ENCODE peak calls at places on chromosomes 1 and 21, in seven cellular contexts. L is GM23338, P is psoas muscle, T is mesenchymal stem cell, G is A549, V is heart left ventricle, J is left ventricle myocardium inferior. O is an unnamed sample. For H3K4me1, the result is how much of the 10 kb centered on the place peaks cover.

GRCh38 chr1:210487021-210487420 is 158.3 kb downstream of the HHAT start:
- DNase-seq in L (no peak), P (no peak), T (no peak), G (no peak), V (no peak), J (no peak), O (no peak)

GRCh38 chr1:204251286-204251685 is 37.5 kb upstream of the GOLT1A start:
- DNase-seq in L (no peak), P (no peak), T (no peak), G (no peak), V (no peak), J (no peak), O (no peak)

GRCh38 chr1:237041795-237042466 is at the start of gene RYR2:
- DNase-seq in L (peak), P (no peak), T (no peak), G (peak), V (peak), J (peak), O (no peak)

GRCh38 chr1:36306210-36306901 is at the start of gene SH3D21:
- DNase-seq in L (peak), P (peak), T (peak), G (no peak), V (no peak), J (peak), O (peak)

GRCh38 chr1:83641206-83641658 is 357.7 kb downstream of the TTLL7 start:
- DNase-seq in L (peak), P (no peak), T (peak), G (no peak), V (peak), J (no peak), O (no peak)

GRCh38 chr1:177310326-177310725 is 139.6 kb downstream of the BRINP2 start:
- DNase-seq in L (no peak), P (no peak), T (no peak), G (no peak), V (no peak), J (no peak), O (no peak)

GRCh38 chr1:229085291-229085690 is 185.6 kb upstream of the RAB4A start:
- DNase-seq in L (no peak), P (no peak), T (no peak), G (no peak), V (no peak), J (no peak), O (no peak)

GRCh38 chr1:66490817-66491216 is 43.1 kb upstream of the SGIP1 start:
- DNase-seq in L (no peak), P (no peak), T (peak), G (no peak), V (no peak), J (no peak), O (no peak)

GRCh38 chr1:47533176-47534039 is 95.6 kb downstream of the FOXD2 start:
- DNase-seq in L (peak), P (peak), T (peak), G (no peak), V (peak), J (peak), O (peak)

GRCh38 chr1:155645648-155646047 is 35.6 kb downstream of the MSTO1 start:
- DNase-seq in L (no peak), P (peak), T (no peak), G (no peak), V (peak), J (peak), O (no peak)

GRCh38 chr1:224502459-224503160 is 68.0 kb upstream of the WDR26 start:
- DNase-seq in L (peak), P (no peak), T (peak), G (no peak), V (no peak), J (no peak), O (peak)

GRCh38 chr1:177817969-177818872 is 151.6 kb downstream of the SEC16B start:
- DNase-seq in L (no peak), P (no peak), T (no peak), G (no peak), V (no peak), J (no peak), O (no peak)

GRCh38 chr1:11893907-11894251 is 32.3 kb downstream of the KIAA2013 start:
- DNase-seq in L (peak), P (peak), T (peak), G (peak), V (peak), J (peak), O (no peak)

GRCh38 chr1:187027259-187027658 is 198.5 kb downstream of the PLA2G4A start:
- DNase-seq in L (no peak), P (no peak), T (no peak), G (no peak), V (no peak), J (no peak), O (no peak)

GRCh38 chr1:85566890-85567289 is 13.7 kb upstream of the CCN1 start:
- DNase-seq in L (no peak), P (no peak), T (no peak), G (no peak), V (no peak), J (no peak), O (no peak)

GRCh38 chr1:183277821-183278735 is 92.0 kb downstream of the LAMC2 start:
- DNase-seq in L (no peak), P (no peak), T (peak), G (no peak), V (no peak), J (no peak), O (no peak)

GRCh38 chr1:35674111-35674510 is 32.8 kb upstream of the PSMB2 start:
- DNase-seq in L (no peak), P (no peak), T (no peak), G (no peak), V (no peak), J (no peak), O (no peak)

GRCh38 chr1:223652436-223652901 is 13.0 kb downstream of the CAPN8 start:
- DNase-seq in L (peak), P (no peak), T (no peak), G (no peak), V (no peak), J (no peak), O (no peak)

GRCh38 chr1:61539720-61540462 is 185.1 kb downstream of the TM2D1 start:
- DNase-seq in L (peak), P (no peak), T (no peak), G (no peak), V (no peak), J (no peak), O (no peak)

GRCh38 chr1:78284354-78284753 is 206.4 kb upstream of the PTGFR start:
- DNase-seq in L (no peak), P (peak), T (no peak), G (no peak), V (no peak), J (no peak), O (peak)

GRCh38 chr21:32278068-32278467 is 781 bp downstream of the MIS18A start:
- DNase-seq in L (peak), P (no peak), T (peak), G (no peak), V (no peak), J (no peak), O (no peak)

GRCh38 chr1:163178628-163179027 is 24.1 kb downstream of the RGS5 start:
- DNase-seq in L (no peak), P (no peak), T (peak), G (no peak), V (no peak), J (no peak), O (no peak)

GRCh38 chr1:39625462-39626273 is 13.8 kb downstream of the HEYL start:
- DNase-seq in L (no peak), P (peak), T (peak), G (no peak), V (peak), J (peak), O (peak)

GRCh38 chr1:245079021-245079609 is 75.7 kb upstream of the KIF26B start:
- DNase-seq in L (peak), P (no peak), T (peak), G (peak), V (no peak), J (no peak), O (no peak)

GRCh38 chr1:58922302-58923089 is 138.6 kb upstream of the JUN start:
- DNase-seq in L (no peak), P (peak), T (peak), G (no peak), V (peak), J (peak), O (peak)

GRCh38 chr1:36094621-36095061 is 5.9 kb downstream of the ADPRS start:
- DNase-seq in L (no peak), P (no peak), T (no peak), G (no peak), V (no peak), J (no peak), O (peak)

GRCh38 chr1:226485192-226485591 is 63.4 kb upstream of the STUM start:
- DNase-seq in L (no peak), P (no peak), T (no peak), G (no peak), V (no peak), J (no peak), O (no peak)

GRCh38 chr1:157993179-157994080 is at the start of gene KIRREL1:
- DNase-seq in L (peak), P (peak), T (peak), G (no peak), V (peak), J (peak), O (peak)

GRCh38 chr1:144551543-144552424 is 40.9 kb upstream of the PPIAL4F start:
- DNase-seq in L (peak), P (peak), T (peak), G (peak), V (peak), J (peak), O (peak)

GRCh38 chr1:30187413-30188023 is 535.9 kb downstream of the MATN1 start:
- DNase-seq in L (no peak), P (no peak), T (no peak), G (no peak), V (no peak), J (no peak), O (no peak)

GRCh38 chr1:27596261-27596660 is 7.7 kb downstream of the AHDC1 start:
- DNase-seq in L (no peak), P (no peak), T (no peak), G (no peak), V (no peak), J (no peak), O (no peak)

GRCh38 chr1:27592600-27593340 is 11.2 kb downstream of the AHDC1 start:
- DNase-seq in L (peak), P (no peak), T (no peak), G (no peak), V (no peak), J (no peak), O (no peak)

GRCh38 chr1:27593341-27594326 is 10.3 kb downstream of the AHDC1 start:
- DNase-seq in L (no peak), P (no peak), T (no peak), G (no peak), V (no peak), J (no peak), O (no peak)

GRCh38 chr1:27595597-27595996 is 8.3 kb downstream of the AHDC1 start:
- DNase-seq in L (no peak), P (no peak), T (no peak), G (no peak), V (no peak), J (no peak), O (no peak)

DNA sequence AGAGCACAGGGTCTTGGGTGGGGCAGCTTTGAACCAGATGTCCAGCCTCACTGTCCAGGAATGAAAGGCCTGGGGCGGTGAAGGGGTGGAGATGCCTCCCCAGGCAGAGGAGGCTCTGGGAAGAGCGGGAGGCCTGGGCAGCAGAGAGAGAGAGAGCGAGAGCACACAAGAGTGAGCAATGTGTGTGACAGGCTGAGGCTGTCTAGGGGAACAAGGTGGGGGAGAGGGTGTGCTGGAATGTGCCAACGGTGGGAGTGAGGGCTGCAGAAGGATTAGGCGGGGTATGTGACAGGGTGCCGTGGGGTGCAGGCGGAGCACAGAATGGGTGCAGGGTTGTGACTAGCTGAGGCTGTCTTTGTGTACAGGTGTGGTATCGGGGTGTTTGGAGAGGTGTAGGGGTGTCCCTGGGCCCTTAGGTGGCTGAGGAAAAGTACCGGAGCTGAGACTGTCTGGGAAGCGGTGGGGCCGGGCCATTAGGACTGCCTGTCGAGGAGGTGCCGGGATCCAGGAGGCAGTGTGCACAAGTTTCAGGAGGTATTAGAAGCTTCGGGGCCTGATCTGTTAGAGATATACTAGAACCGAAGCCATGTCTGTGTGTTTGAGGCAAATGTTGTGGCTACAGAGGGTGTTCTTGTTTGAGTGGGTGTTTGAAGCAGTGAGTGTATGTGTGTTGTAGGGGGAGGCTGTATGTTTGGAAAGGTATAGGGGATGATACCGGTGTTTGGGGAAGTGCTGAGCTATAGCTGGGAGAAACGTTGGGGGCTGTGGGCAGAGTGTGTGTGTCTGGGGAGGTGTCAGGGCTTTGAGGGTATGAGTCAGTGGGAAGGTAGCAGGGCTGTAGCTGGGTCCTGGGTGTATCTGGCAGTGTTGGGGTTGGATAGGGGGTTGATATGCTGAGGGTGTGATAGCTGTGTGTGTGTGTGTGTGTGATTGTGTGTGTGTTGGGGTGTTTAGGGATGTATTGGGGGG is 9.1 kb downstream of the AHDC1 start:
- DNase-seq in L (no peak), P (no peak), T (peak), G (no peak), V (no peak), J (no peak), O (no peak)
- H3K4me1 ChIP-seq in L (half or more), P (half or more), T (half or more), G (half or more), V (half or more), J (half or more), O (half or more)

GRCh38 chr1:81693316-81693715 is 107.4 kb upstream of the ADGRL2 start:
- DNase-seq in L (no peak), P (no peak), T (no peak), G (no peak), V (no peak), J (no peak), O (no peak)
- H3K4me1 ChIP-seq in L (under half), P (under half), T (under half), G (under half), V (under half), J (under half), O (under half)

GRCh38 chr1:64476251-64476952 is 6.5 kb downstream of the CACHD1 start:
- DNase-seq in L (no peak), P (no peak), T (peak), G (no peak), V (peak), J (no peak), O (no peak)

GRCh38 chr1:64473367-64473766 is 3.4 kb downstream of the CACHD1 start:
- DNase-seq in L (peak), P (no peak), T (no peak), G (no peak), V (no peak), J (no peak), O (no peak)

GRCh38 chr1:64474133-64474532 is 4.2 kb downstream of the CACHD1 start:
- DNase-seq in L (no peak), P (no peak), T (no peak), G (no peak), V (no peak), J (no peak), O (no peak)

GRCh38 chr1:64472805-64473204 is 2.9 kb downstream of the CACHD1 start:
- DNase-seq in L (peak), P (no peak), T (no peak), G (no peak), V (no peak), J (no peak), O (no peak)

GRCh38 chr1:64474639-64475038 is 4.7 kb downstream of the CACHD1 start:
- DNase-seq in L (no peak), P (peak), T (no peak), G (no peak), V (peak), J (peak), O (peak)
- H3K4me1 ChIP-seq in L (under half), P (under half), T (under half), G (under half), V (half or more), J (half or more), O (under half)

GRCh38 chr1:9688599-9688998 is 37.1 kb downstream of the PIK3CD start:
- DNase-seq in L (no peak), P (no peak), T (no peak), G (no peak), V (no peak), J (no peak), O (no peak)
- H3K4me1 ChIP-seq in L (under half), P (under half), T (under half), G (under half), V (under half), J (under half), O (under half)

GRCh38 chr1:2269922-2270259 is 41.8 kb downstream of the SKI start:
- DNase-seq in L (no peak), P (peak), T (no peak), G (no peak), V (no peak), J (no peak), O (no peak)

GRCh38 chr1:2270260-2271100 is 42.4 kb downstream of the SKI start:
- DNase-seq in L (no peak), P (peak), T (peak), G (no peak), V (no peak), J (no peak), O (peak)

GRCh38 chr1:2271841-2272655 is 43.9 kb downstream of the SKI start:
- DNase-seq in L (no peak), P (peak), T (peak), G (no peak), V (no peak), J (no peak), O (no peak)

GRCh38 chr1:2272686-2273400 is 44.7 kb downstream of the SKI start:
- DNase-seq in L (no peak), P (no peak), T (no peak), G (no peak), V (no peak), J (no peak), O (no peak)

DNA sequence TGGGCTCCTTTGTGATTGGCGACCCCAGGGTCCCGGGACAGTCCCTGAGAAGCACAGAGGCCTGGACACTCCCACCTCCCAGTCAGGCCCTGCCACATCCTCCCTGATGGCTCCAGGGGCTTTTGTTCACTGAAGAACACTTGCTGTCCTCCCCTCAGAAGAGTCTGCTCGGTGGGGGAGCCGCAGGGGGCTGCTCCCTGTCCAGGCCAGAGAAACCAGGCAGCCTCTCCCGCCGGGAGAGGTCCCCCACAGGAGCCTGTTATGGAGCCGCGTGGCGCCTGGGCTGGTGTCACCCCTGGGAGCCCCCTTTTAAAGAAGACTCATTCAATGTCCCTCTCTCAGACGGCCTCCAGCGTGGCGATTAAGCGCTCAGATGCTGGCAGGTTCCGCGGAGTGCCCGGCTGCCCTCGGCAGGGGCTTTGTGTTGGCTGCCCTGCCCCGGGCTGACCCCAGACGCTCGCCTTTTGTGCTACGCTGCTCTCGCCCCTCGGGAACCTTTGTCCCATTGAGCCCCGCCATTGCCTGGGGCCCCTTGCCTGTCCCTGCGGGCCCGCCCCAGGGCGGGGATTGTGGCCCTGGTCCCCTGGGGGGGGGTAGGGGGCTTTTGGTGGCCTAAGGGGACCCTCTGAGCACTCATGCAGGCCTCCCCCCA is 43.1 kb downstream of the SKI start:
- DNase-seq in L (peak), P (peak), T (no peak), G (no peak), V (no peak), J (no peak), O (no peak)
- H3K4me1 ChIP-seq in L (under half), P (half or more), T (half or more), G (under half), V (half or more), J (half or more), O (half or more)

GRCh38 chr1:218494000-218494399 is 148.9 kb downstream of the TGFB2 start:
- DNase-seq in L (no peak), P (no peak), T (no peak), G (no peak), V (no peak), J (no peak), O (no peak)

GRCh38 chr1:218495931-218496330 is 150.8 kb downstream of the TGFB2 start:
- DNase-seq in L (no peak), P (no peak), T (no peak), G (no peak), V (no peak), J (no peak), O (no peak)

GRCh38 chr1:218498061-218498938 is 153.2 kb downstream of the TGFB2 start:
- DNase-seq in L (no peak), P (no peak), T (peak), G (no peak), V (no peak), J (no peak), O (no peak)

GRCh38 chr1:218494449-218494852 is 149.3 kb downstream of the TGFB2 start:
- DNase-seq in L (peak), P (no peak), T (no peak), G (no peak), V (no peak), J (no peak), O (no peak)

DNA sequence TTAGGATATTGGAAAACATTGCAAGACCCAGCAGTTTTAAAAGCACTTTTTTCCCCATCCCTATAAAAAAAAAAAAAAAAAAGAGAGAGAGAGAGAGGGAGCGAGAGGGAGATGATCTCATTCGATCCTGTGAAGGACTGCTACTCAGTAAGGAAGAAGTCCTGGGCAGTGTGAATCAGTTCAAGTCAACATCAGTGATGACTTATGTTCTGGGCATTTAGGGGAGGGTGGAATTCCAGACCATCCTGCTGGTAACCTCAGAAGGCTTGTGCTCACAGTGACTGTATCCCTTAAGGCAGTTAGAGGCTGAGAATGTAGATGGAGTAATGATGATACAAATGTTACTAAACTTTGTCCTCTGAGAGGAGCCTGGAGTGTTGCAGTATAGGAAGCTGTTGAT is 151.4 kb downstream of the TGFB2 start:
- DNase-seq in L (no peak), P (no peak), T (peak), G (peak), V (no peak), J (no peak), O (no peak)
- H3K4me1 ChIP-seq in L (under half), P (under half), T (under half), G (under half), V (under half), J (under half), O (under half)

DNA sequence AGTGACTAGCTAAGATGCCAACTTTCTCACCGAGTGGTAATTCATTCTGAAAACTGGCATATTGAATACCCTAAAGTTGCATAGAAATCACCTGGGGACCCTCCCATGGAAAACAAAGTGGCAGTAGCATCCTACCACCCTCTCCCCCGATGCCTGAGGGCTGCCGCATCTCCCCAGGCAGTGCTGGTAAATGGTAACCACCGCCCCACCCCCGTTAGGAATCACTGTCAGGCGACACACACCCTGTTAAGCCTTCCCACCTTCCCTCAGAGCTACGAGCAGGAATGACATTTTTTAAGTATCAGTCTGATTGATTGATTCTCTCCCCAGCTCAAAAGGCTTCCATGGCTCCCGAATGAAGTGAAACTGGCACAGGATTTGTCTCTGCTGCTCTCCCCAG is 28.3 kb downstream of the TMPRSS2 start:
- DNase-seq in L (peak), P (no peak), T (no peak), G (no peak), V (no peak), J (no peak), O (no peak)
- H3K4me1 ChIP-seq in L (under half), P (under half), T (under half), G (under half), V (under half), J (under half), O (under half)